ENCODE peak calls at places on chromosomes 7 and 10, in eight cellular contexts. X, I, Z, T, Y, S, N and H are unnamed samples.

GRCh38 chr10:85614566-85614965 is 752.0 kb downstream of the GRID1 start:
- DNase-seq in S (no peak), I (no peak), X (no peak), N (no peak), Z (no peak), T (no peak), Y (no peak), H (no peak)

GRCh38 chr7:28301148-28301641 is 111.1 kb upstream of the CREB5 start:
- DNase-seq in Z (no peak), T (peak), S (no peak), X (no peak), Y (no peak), N (no peak), I (no peak), H (no peak)

GRCh38 chr10:132942101-132942739 is at the start of gene CFAP46:
- DNase-seq in X (peak), Z (no peak), S (no peak), Y (peak), N (no peak), T (peak), I (no peak), H (peak)

GRCh38 chr7:137343483-137343841 is at the start of gene PTN:
- DNase-seq in I (no peak), Y (peak), N (no peak), Z (no peak), T (peak), X (peak), S (peak), H (no peak)

GRCh38 chr10:1253476-1254353 is 197.5 kb downstream of the WDR37 start:
- DNase-seq in T (no peak), I (no peak), S (no peak), Y (no peak), X (no peak), N (no peak), Z (no peak), H (no peak)

GRCh38 chr10:24721254-24722106 is 2.2 kb downstream of the ARHGAP21 start:
- DNase-seq in X (no peak), Y (peak), S (no peak), N (no peak), I (no peak), Z (no peak), T (peak), H (peak)

GRCh38 chr7:44696728-44697127 is 51.9 kb upstream of the ZMIZ2 start:
- DNase-seq in S (no peak), I (no peak), N (no peak), Z (no peak), X (no peak), T (no peak), Y (no peak), H (no peak)

GRCh38 chr10:126950401-126951105 is 45.3 kb downstream of the DOCK1 start:
- DNase-seq in I (no peak), S (no peak), X (no peak), N (no peak), Y (peak), T (no peak), Z (no peak), H (no peak)

GRCh38 chr10:50552308-50552707 is 71.4 kb downstream of the SGMS1 start:
- DNase-seq in Z (no peak), S (peak), I (no peak), X (no peak), N (no peak), T (no peak), Y (no peak), H (no peak)

GRCh38 chr7:157111311-157111710 is 27.4 kb upstream of the UBE3C start:
- DNase-seq in X (no peak), Y (no peak), S (no peak), N (no peak), I (no peak), T (no peak), Z (no peak), H (no peak)

GRCh38 chr10:97356318-97356914 is 21.9 kb upstream of the FRAT2 start:
- DNase-seq in N (no peak), Y (no peak), T (no peak), I (no peak), S (peak), X (no peak), Z (no peak), H (no peak)

GRCh38 chr10:69802424-69803161 is 887 bp downstream of the COL13A1 start:
- DNase-seq in X (no peak), S (no peak), T (peak), Y (no peak), I (no peak), N (no peak), Z (no peak), H (no peak)

GRCh38 chr10:120819366-120819765 is 31.8 kb upstream of the WDR11 start:
- DNase-seq in S (no peak), X (no peak), T (no peak), N (no peak), Y (no peak), Z (no peak), I (no peak), H (no peak)

GRCh38 chr10:5860039-5860438 is 29.7 kb downstream of the ANKRD16 start:
- DNase-seq in I (no peak), Z (no peak), Y (peak), T (no peak), S (no peak), N (no peak), X (no peak), H (no peak)

GRCh38 chr10:21047511-21047910 is 150.4 kb upstream of the NEBL start:
- DNase-seq in Y (no peak), X (no peak), S (no peak), I (no peak), Z (no peak), T (no peak), N (no peak), H (no peak)

GRCh38 chr7:151087247-151088018 is 1.2 kb downstream of the AGAP3 start:
- DNase-seq in X (peak), Y (peak), T (peak), S (no peak), Z (no peak), N (peak), I (no peak), H (peak)

GRCh38 chr10:46555366-46555712 is 1.1 kb downstream of the GPRIN2 start:
- DNase-seq in X (no peak), N (no peak), Z (no peak), T (no peak), I (no peak), Y (no peak), S (no peak), H (no peak)

GRCh38 chr7:68542831-68543230 is 1055.4 kb upstream of the AUTS2 start:
- DNase-seq in X (peak), T (no peak), S (no peak), I (no peak), Y (no peak), Z (no peak), N (no peak), H (no peak)

GRCh38 chr7:142585425-142585824 is 163.8 kb upstream of the PRSS1 start:
- DNase-seq in Z (no peak), N (no peak), S (no peak), T (peak), Y (no peak), X (no peak), I (no peak), H (no peak)

GRCh38 chr7:68841004-68841403 is 757.3 kb upstream of the AUTS2 start:
- DNase-seq in Z (no peak), S (no peak), N (no peak), T (no peak), X (no peak), Y (no peak), I (no peak), H (no peak)

GRCh38 chr10:11685787-11686218 is 56.4 kb upstream of the ECHDC3 start:
- DNase-seq in S (no peak), I (peak), N (peak), Y (no peak), T (peak), Z (peak), X (peak), H (peak)

GRCh38 chr7:50552139-50552538 is 13.1 kb downstream of the DDC start:
- DNase-seq in Y (no peak), N (no peak), X (peak), T (no peak), Z (no peak), S (no peak), I (no peak), H (no peak)

GRCh38 chr10:110074298-110074697 is 66.5 kb downstream of the ADD3 start:
- DNase-seq in T (no peak), X (no peak), Z (no peak), S (peak), N (no peak), Y (no peak), I (no peak), H (no peak)

GRCh38 chr10:77681839-77682238 is 44.2 kb upstream of the KCNMA1 start:
- DNase-seq in N (no peak), X (no peak), Y (no peak), Z (no peak), S (no peak), I (no peak), T (no peak), H (no peak)